ENCODE peak calls at places on chromosome 10, in six cellular contexts. G is stromal cell of bone marrow, L is MM.1S, H is NCI-H2029, E is DMS79 treated with DMSO at 0.1 percent for 48 hours, Y is KBM-7. R is an unnamed sample.

GRCh38 chr10:12394236-12395033 is 45.1 kb downstream of the CAMK1D start:
- DNase-seq in G (peak; percentile 17), L (no peak), H (no peak), E (no peak), Y (no peak), R (no peak)

GRCh38 chr10:129718548-129719414 is 245.3 kb downstream of the EBF3 start:
- DNase-seq in G (no peak), L (no peak), H (no peak), E (peak; percentile 2), Y (no peak), R (no peak)

GRCh38 chr10:123578721-123579120 is 87.4 kb upstream of the GPR26 start:
- DNase-seq in G (no peak), L (no peak), H (no peak), E (no peak), Y (no peak), R (no peak)

GRCh38 chr10:15461353-15462108 is 90.4 kb upstream of the FAM171A1 start:
- DNase-seq in G (peak; percentile 66), L (no peak), H (no peak), E (no peak), Y (no peak), R (peak; percentile 27)

GRCh38 chr10:58291538-58292174 is 22.7 kb downstream of the CISD1 start:
- DNase-seq in G (peak; percentile 49), L (peak; percentile 57), H (peak; percentile 33), E (peak; percentile 12), Y (peak; percentile 57), R (no peak)

GRCh38 chr10:109852004-109852717 is 71.2 kb downstream of the XPNPEP1 start:
- DNase-seq in G (peak; percentile 45), L (peak; percentile 59), H (peak; percentile 26), E (peak; percentile 13), Y (peak; percentile 76), R (no peak)

GRCh38 chr10:51014680-51015425 is 59.4 kb upstream of the PRKG1 start:
- DNase-seq in G (no peak), L (peak; percentile 69), H (no peak), E (no peak), Y (no peak), R (no peak)

GRCh38 chr10:126387931-126388911 is at the start of gene ADAM12:
- DNase-seq in G (peak; percentile 70), L (no peak), H (no peak), E (no peak), Y (no peak), R (no peak)

GRCh38 chr10:3455385-3456334 is 283.1 kb upstream of the PITRM1 start:
- DNase-seq in G (no peak), L (no peak), H (no peak), E (no peak), Y (no peak), R (no peak)

GRCh38 chr10:102267748-102268147 is 22.4 kb downstream of the GBF1 start:
- DNase-seq in G (peak; percentile 53), L (no peak), H (no peak), E (no peak), Y (no peak), R (no peak)

GRCh38 chr10:100653957-100654834 is 91.2 kb upstream of the PAX2 start:
- DNase-seq in G (no peak), L (no peak), H (no peak), E (no peak), Y (no peak), R (no peak)

GRCh38 chr10:74189999-74190421 is 39.0 kb downstream of the ADK start:
- DNase-seq in G (peak; percentile 89), L (peak; percentile 58), H (no peak), E (peak; percentile 63), Y (peak; percentile 80), R (no peak)

GRCh38 chr10:100562806-100563293 is 27.1 kb downstream of the HIF1AN start:
- DNase-seq in G (peak; percentile 33), L (no peak), H (no peak), E (no peak), Y (peak; percentile 73), R (peak; percentile 56)

GRCh38 chr10:72173635-72174296 is 42.0 kb upstream of the ANAPC16 start:
- DNase-seq in G (no peak), L (no peak), H (no peak), E (peak; percentile 3), Y (no peak), R (no peak)

R was measured in NCI-H524.